ENCODE peak calls at places on chromosome 11, in eight cellular contexts. One of them, this sample, is unnamed.
A peak's percentile ranks its signal among the peaks of the same experiment; 100 is the strongest.

GRCh38 chr11:126817096-126817495 is 183.5 kb downstream of the KIRREL3 start:
- DNase-seq in RCC 7860: peak; percentile 25
- DNase-seq in stimulated activated CD4-positive, alpha-beta T cell treated with anti-CD3 and anti-CD28 coated beads, Interleukin-12 subunit alpha, Interleukin-12 subunit beta, amount 100 ng/mL, for 4 hours: no peak
- DNase-seq in NCI-H748 treated with DMSO at 0.1 percent for 48 hours: no peak
- DNase-seq in psoas muscle: no peak
- DNase-seq in HS-27A: no peak
- DNase-seq in activated T-cell treated with anti-CD3 and anti-CD28 coated beads, Interleukin-2, amount 50 U/mL, for 4 hours: no peak
- DNase-seq in iris pigment epithelial cell: no peak
- DNase-seq in this sample: peak; percentile 32

GRCh38 chr11:72280726-72281315 is 36.8 kb upstream of the PHOX2A start:
- DNase-seq in NCI-H748 treated with DMSO at 0.1 percent for 48 hours: no peak
- DNase-seq in activated T-cell treated with anti-CD3 and anti-CD28 coated beads, Interleukin-2, amount 50 U/mL, for 4 hours: no peak
- DNase-seq in stimulated activated CD4-positive, alpha-beta T cell treated with anti-CD3 and anti-CD28 coated beads, Interleukin-12 subunit alpha, Interleukin-12 subunit beta, amount 100 ng/mL, for 4 hours: no peak
- DNase-seq in RCC 7860: no peak
- DNase-seq in iris pigment epithelial cell: no peak
- DNase-seq in HS-27A: no peak
- DNase-seq in psoas muscle: no peak
- DNase-seq in this sample: no peak

GRCh38 chr11:132742929-132743328 is 789.4 kb downstream of the OPCML start:
- DNase-seq in HS-27A: no peak
- DNase-seq in psoas muscle: no peak
- DNase-seq in RCC 7860: no peak
- DNase-seq in iris pigment epithelial cell: no peak
- DNase-seq in stimulated activated CD4-positive, alpha-beta T cell treated with anti-CD3 and anti-CD28 coated beads, Interleukin-12 subunit alpha, Interleukin-12 subunit beta, amount 100 ng/mL, for 4 hours: no peak
- DNase-seq in NCI-H748 treated with DMSO at 0.1 percent for 48 hours: no peak
- DNase-seq in activated T-cell treated with anti-CD3 and anti-CD28 coated beads, Interleukin-2, amount 50 U/mL, for 4 hours: no peak
- DNase-seq in this sample: no peak

GRCh38 chr11:68439355-68440065 is 21.0 kb upstream of the PPP6R3 start:
- DNase-seq in NCI-H748 treated with DMSO at 0.1 percent for 48 hours: no peak
- DNase-seq in iris pigment epithelial cell: no peak
- DNase-seq in psoas muscle: no peak
- DNase-seq in RCC 7860: no peak
- DNase-seq in stimulated activated CD4-positive, alpha-beta T cell treated with anti-CD3 and anti-CD28 coated beads, Interleukin-12 subunit alpha, Interleukin-12 subunit beta, amount 100 ng/mL, for 4 hours: no peak
- DNase-seq in activated T-cell treated with anti-CD3 and anti-CD28 coated beads, Interleukin-2, amount 50 U/mL, for 4 hours: no peak
- DNase-seq in HS-27A: no peak
- DNase-seq in this sample: no peak

GRCh38 chr11:11973866-11974265 is 34.6 kb downstream of the DKK3 start:
- DNase-seq in HS-27A: no peak
- DNase-seq in psoas muscle: no peak
- DNase-seq in activated T-cell treated with anti-CD3 and anti-CD28 coated beads, Interleukin-2, amount 50 U/mL, for 4 hours: no peak
- DNase-seq in iris pigment epithelial cell: no peak
- DNase-seq in RCC 7860: no peak
- DNase-seq in NCI-H748 treated with DMSO at 0.1 percent for 48 hours: no peak
- DNase-seq in stimulated activated CD4-positive, alpha-beta T cell treated with anti-CD3 and anti-CD28 coated beads, Interleukin-12 subunit alpha, Interleukin-12 subunit beta, amount 100 ng/mL, for 4 hours: no peak
- DNase-seq in this sample: no peak

GRCh38 chr11:112724194-112724790 is 236.9 kb upstream of the NCAM1 start:
- DNase-seq in NCI-H748 treated with DMSO at 0.1 percent for 48 hours: no peak
- DNase-seq in stimulated activated CD4-positive, alpha-beta T cell treated with anti-CD3 and anti-CD28 coated beads, Interleukin-12 subunit alpha, Interleukin-12 subunit beta, amount 100 ng/mL, for 4 hours: no peak
- DNase-seq in RCC 7860: no peak
- DNase-seq in activated T-cell treated with anti-CD3 and anti-CD28 coated beads, Interleukin-2, amount 50 U/mL, for 4 hours: no peak
- DNase-seq in HS-27A: no peak
- DNase-seq in psoas muscle: no peak
- DNase-seq in iris pigment epithelial cell: no peak
- DNase-seq in this sample: no peak

GRCh38 chr11:121237686-121238658 is 54.6 kb upstream of the SC5D start:
- DNase-seq in NCI-H748 treated with DMSO at 0.1 percent for 48 hours: no peak
- DNase-seq in RCC 7860: no peak
- DNase-seq in activated T-cell treated with anti-CD3 and anti-CD28 coated beads, Interleukin-2, amount 50 U/mL, for 4 hours: no peak
- DNase-seq in stimulated activated CD4-positive, alpha-beta T cell treated with anti-CD3 and anti-CD28 coated beads, Interleukin-12 subunit alpha, Interleukin-12 subunit beta, amount 100 ng/mL, for 4 hours: no peak
- DNase-seq in psoas muscle: no peak
- DNase-seq in HS-27A: no peak
- DNase-seq in iris pigment epithelial cell: peak; percentile 76
- DNase-seq in this sample: no peak

GRCh38 chr11:122085264-122085663 is 30.8 kb downstream of the BLID start:
- DNase-seq in stimulated activated CD4-positive, alpha-beta T cell treated with anti-CD3 and anti-CD28 coated beads, Interleukin-12 subunit alpha, Interleukin-12 subunit beta, amount 100 ng/mL, for 4 hours: no peak
- DNase-seq in activated T-cell treated with anti-CD3 and anti-CD28 coated beads, Interleukin-2, amount 50 U/mL, for 4 hours: no peak
- DNase-seq in HS-27A: no peak
- DNase-seq in NCI-H748 treated with DMSO at 0.1 percent for 48 hours: no peak
- DNase-seq in psoas muscle: no peak
- DNase-seq in RCC 7860: no peak
- DNase-seq in iris pigment epithelial cell: peak; percentile 90
- DNase-seq in this sample: no peak

GRCh38 chr11:57471496-57471895 is 11.2 kb downstream of the RTN4RL2 start:
- DNase-seq in RCC 7860: no peak
- DNase-seq in iris pigment epithelial cell: no peak
- DNase-seq in psoas muscle: peak; percentile 5
- DNase-seq in NCI-H748 treated with DMSO at 0.1 percent for 48 hours: no peak
- DNase-seq in stimulated activated CD4-positive, alpha-beta T cell treated with anti-CD3 and anti-CD28 coated beads, Interleukin-12 subunit alpha, Interleukin-12 subunit beta, amount 100 ng/mL, for 4 hours: no peak
- DNase-seq in activated T-cell treated with anti-CD3 and anti-CD28 coated beads, Interleukin-2, amount 50 U/mL, for 4 hours: no peak
- DNase-seq in HS-27A: no peak
- DNase-seq in this sample: no peak

GRCh38 chr11:67384851-67385366 is 6.9 kb upstream of the RAD9A start:
- DNase-seq in HS-27A: no peak
- DNase-seq in stimulated activated CD4-positive, alpha-beta T cell treated with anti-CD3 and anti-CD28 coated beads, Interleukin-12 subunit alpha, Interleukin-12 subunit beta, amount 100 ng/mL, for 4 hours: no peak
- DNase-seq in psoas muscle: no peak
- DNase-seq in NCI-H748 treated with DMSO at 0.1 percent for 48 hours: no peak
- DNase-seq in activated T-cell treated with anti-CD3 and anti-CD28 coated beads, Interleukin-2, amount 50 U/mL, for 4 hours: no peak
- DNase-seq in RCC 7860: peak; percentile 81
- DNase-seq in iris pigment epithelial cell: peak; percentile 53
- DNase-seq in this sample: no peak

GRCh38 chr11:31050061-31050790 is 319.3 kb downstream of the DCDC1 start:
- DNase-seq in activated T-cell treated with anti-CD3 and anti-CD28 coated beads, Interleukin-2, amount 50 U/mL, for 4 hours: no peak
- DNase-seq in psoas muscle: peak; percentile 40
- DNase-seq in NCI-H748 treated with DMSO at 0.1 percent for 48 hours: peak; percentile 47
- DNase-seq in iris pigment epithelial cell: no peak
- DNase-seq in RCC 7860: no peak
- DNase-seq in stimulated activated CD4-positive, alpha-beta T cell treated with anti-CD3 and anti-CD28 coated beads, Interleukin-12 subunit alpha, Interleukin-12 subunit beta, amount 100 ng/mL, for 4 hours: no peak
- DNase-seq in HS-27A: no peak
- DNase-seq in this sample: no peak

GRCh38 chr11:27886765-27887328 is 186.6 kb upstream of the BDNF start:
- DNase-seq in NCI-H748 treated with DMSO at 0.1 percent for 48 hours: no peak
- DNase-seq in RCC 7860: peak; percentile 24
- DNase-seq in psoas muscle: no peak
- DNase-seq in iris pigment epithelial cell: no peak
- DNase-seq in HS-27A: no peak
- DNase-seq in activated T-cell treated with anti-CD3 and anti-CD28 coated beads, Interleukin-2, amount 50 U/mL, for 4 hours: no peak
- DNase-seq in stimulated activated CD4-positive, alpha-beta T cell treated with anti-CD3 and anti-CD28 coated beads, Interleukin-12 subunit alpha, Interleukin-12 subunit beta, amount 100 ng/mL, for 4 hours: no peak
- DNase-seq in this sample: no peak

GRCh38 chr11:86511086-86511551 is 136.4 kb downstream of the CCDC81 start:
- DNase-seq in NCI-H748 treated with DMSO at 0.1 percent for 48 hours: no peak
- DNase-seq in activated T-cell treated with anti-CD3 and anti-CD28 coated beads, Interleukin-2, amount 50 U/mL, for 4 hours: no peak
- DNase-seq in stimulated activated CD4-positive, alpha-beta T cell treated with anti-CD3 and anti-CD28 coated beads, Interleukin-12 subunit alpha, Interleukin-12 subunit beta, amount 100 ng/mL, for 4 hours: no peak
- DNase-seq in RCC 7860: peak; percentile 73
- DNase-seq in psoas muscle: no peak
- DNase-seq in iris pigment epithelial cell: peak; percentile 78
- DNase-seq in HS-27A: no peak
- DNase-seq in this sample: no peak

GRCh38 chr11:12284321-12285050 is 92.9 kb upstream of the PARVA start:
- DNase-seq in activated T-cell treated with anti-CD3 and anti-CD28 coated beads, Interleukin-2, amount 50 U/mL, for 4 hours: no peak
- DNase-seq in stimulated activated CD4-positive, alpha-beta T cell treated with anti-CD3 and anti-CD28 coated beads, Interleukin-12 subunit alpha, Interleukin-12 subunit beta, amount 100 ng/mL, for 4 hours: no peak
- DNase-seq in RCC 7860: no peak
- DNase-seq in iris pigment epithelial cell: peak; percentile 75
- DNase-seq in psoas muscle: no peak
- DNase-seq in HS-27A: no peak
- DNase-seq in NCI-H748 treated with DMSO at 0.1 percent for 48 hours: no peak
- DNase-seq in this sample: no peak

GRCh38 chr11:68118753-68119448 is 2.3 kb downstream of the CHKA start:
- DNase-seq in psoas muscle: no peak
- DNase-seq in stimulated activated CD4-positive, alpha-beta T cell treated with anti-CD3 and anti-CD28 coated beads, Interleukin-12 subunit alpha, Interleukin-12 subunit beta, amount 100 ng/mL, for 4 hours: no peak
- DNase-seq in iris pigment epithelial cell: peak; percentile 45
- DNase-seq in RCC 7860: no peak
- DNase-seq in HS-27A: no peak
- DNase-seq in NCI-H748 treated with DMSO at 0.1 percent for 48 hours: no peak
- DNase-seq in activated T-cell treated with anti-CD3 and anti-CD28 coated beads, Interleukin-2, amount 50 U/mL, for 4 hours: no peak
- DNase-seq in this sample: no peak

GRCh38 chr11:36156486-36157150 is 132.6 kb downstream of the COMMD9 start:
- DNase-seq in psoas muscle: no peak
- DNase-seq in RCC 7860: no peak
- DNase-seq in stimulated activated CD4-positive, alpha-beta T cell treated with anti-CD3 and anti-CD28 coated beads, Interleukin-12 subunit alpha, Interleukin-12 subunit beta, amount 100 ng/mL, for 4 hours: no peak
- DNase-seq in activated T-cell treated with anti-CD3 and anti-CD28 coated beads, Interleukin-2, amount 50 U/mL, for 4 hours: no peak
- DNase-seq in iris pigment epithelial cell: peak; percentile 44
- DNase-seq in HS-27A: no peak
- DNase-seq in NCI-H748 treated with DMSO at 0.1 percent for 48 hours: no peak
- DNase-seq in this sample: no peak

GRCh38 chr11:134556186-134556585 is 144.1 kb upstream of the B3GAT1 start:
- DNase-seq in psoas muscle: no peak
- DNase-seq in RCC 7860: no peak
- DNase-seq in HS-27A: no peak
- DNase-seq in activated T-cell treated with anti-CD3 and anti-CD28 coated beads, Interleukin-2, amount 50 U/mL, for 4 hours: no peak
- DNase-seq in NCI-H748 treated with DMSO at 0.1 percent for 48 hours: no peak
- DNase-seq in iris pigment epithelial cell: no peak
- DNase-seq in stimulated activated CD4-positive, alpha-beta T cell treated with anti-CD3 and anti-CD28 coated beads, Interleukin-12 subunit alpha, Interleukin-12 subunit beta, amount 100 ng/mL, for 4 hours: no peak
- DNase-seq in this sample: no peak

GRCh38 chr11:64103377-64103985 is 62.4 kb downstream of the MACROD1 start:
- DNase-seq in stimulated activated CD4-positive, alpha-beta T cell treated with anti-CD3 and anti-CD28 coated beads, Interleukin-12 subunit alpha, Interleukin-12 subunit beta, amount 100 ng/mL, for 4 hours: no peak
- DNase-seq in psoas muscle: no peak
- DNase-seq in activated T-cell treated with anti-CD3 and anti-CD28 coated beads, Interleukin-2, amount 50 U/mL, for 4 hours: no peak
- DNase-seq in iris pigment epithelial cell: no peak
- DNase-seq in RCC 7860: no peak
- DNase-seq in NCI-H748 treated with DMSO at 0.1 percent for 48 hours: no peak
- DNase-seq in HS-27A: no peak
- DNase-seq in this sample: no peak

GRCh38 chr11:2657697-2658284 is 42.0 kb downstream of the KCNQ1OT1 start:
- DNase-seq in HS-27A: no peak
- DNase-seq in activated T-cell treated with anti-CD3 and anti-CD28 coated beads, Interleukin-2, amount 50 U/mL, for 4 hours: no peak
- DNase-seq in NCI-H748 treated with DMSO at 0.1 percent for 48 hours: no peak
- DNase-seq in iris pigment epithelial cell: no peak
- DNase-seq in psoas muscle: no peak
- DNase-seq in stimulated activated CD4-positive, alpha-beta T cell treated with anti-CD3 and anti-CD28 coated beads, Interleukin-12 subunit alpha, Interleukin-12 subunit beta, amount 100 ng/mL, for 4 hours: no peak
- DNase-seq in RCC 7860: no peak
- DNase-seq in this sample: no peak

GRCh38 chr11:45368697-45369096 is 82.6 kb upstream of the SYT13 start:
- DNase-seq in stimulated activated CD4-positive, alpha-beta T cell treated with anti-CD3 and anti-CD28 coated beads, Interleukin-12 subunit alpha, Interleukin-12 subunit beta, amount 100 ng/mL, for 4 hours: no peak
- DNase-seq in psoas muscle: no peak
- DNase-seq in RCC 7860: no peak
- DNase-seq in iris pigment epithelial cell: no peak
- DNase-seq in NCI-H748 treated with DMSO at 0.1 percent for 48 hours: no peak
- DNase-seq in activated T-cell treated with anti-CD3 and anti-CD28 coated beads, Interleukin-2, amount 50 U/mL, for 4 hours: no peak
- DNase-seq in HS-27A: no peak
- DNase-seq in this sample: no peak

GRCh38 chr11:120399312-120399711 is 63.1 kb downstream of the ARHGEF12 start:
- DNase-seq in psoas muscle: no peak
- DNase-seq in stimulated activated CD4-positive, alpha-beta T cell treated with anti-CD3 and anti-CD28 coated beads, Interleukin-12 subunit alpha, Interleukin-12 subunit beta, amount 100 ng/mL, for 4 hours: no peak
- DNase-seq in NCI-H748 treated with DMSO at 0.1 percent for 48 hours: no peak
- DNase-seq in RCC 7860: no peak
- DNase-seq in activated T-cell treated with anti-CD3 and anti-CD28 coated beads, Interleukin-2, amount 50 U/mL, for 4 hours: no peak
- DNase-seq in HS-27A: no peak
- DNase-seq in iris pigment epithelial cell: no peak
- DNase-seq in this sample: no peak

GRCh38 chr11:114166897-114167323 is 107.4 kb downstream of the ZBTB16 start:
- DNase-seq in iris pigment epithelial cell: peak; percentile 90
- DNase-seq in psoas muscle: no peak
- DNase-seq in RCC 7860: peak; percentile 8
- DNase-seq in NCI-H748 treated with DMSO at 0.1 percent for 48 hours: peak; percentile 59
- DNase-seq in HS-27A: no peak
- DNase-seq in stimulated activated CD4-positive, alpha-beta T cell treated with anti-CD3 and anti-CD28 coated beads, Interleukin-12 subunit alpha, Interleukin-12 subunit beta, amount 100 ng/mL, for 4 hours: no peak
- DNase-seq in activated T-cell treated with anti-CD3 and anti-CD28 coated beads, Interleukin-2, amount 50 U/mL, for 4 hours: no peak
- DNase-seq in this sample: no peak

GRCh38 chr11:129723964-129724291 is 91.7 kb upstream of the TMEM45B start:
- DNase-seq in NCI-H748 treated with DMSO at 0.1 percent for 48 hours: no peak
- DNase-seq in psoas muscle: no peak
- DNase-seq in RCC 7860: no peak
- DNase-seq in HS-27A: no peak
- DNase-seq in stimulated activated CD4-positive, alpha-beta T cell treated with anti-CD3 and anti-CD28 coated beads, Interleukin-12 subunit alpha, Interleukin-12 subunit beta, amount 100 ng/mL, for 4 hours: no peak
- DNase-seq in activated T-cell treated with anti-CD3 and anti-CD28 coated beads, Interleukin-2, amount 50 U/mL, for 4 hours: no peak
- DNase-seq in iris pigment epithelial cell: no peak
- DNase-seq in this sample: no peak

GRCh38 chr11:76610871-76611475 is 59.6 kb downstream of the LRRC32 start:
- DNase-seq in activated T-cell treated with anti-CD3 and anti-CD28 coated beads, Interleukin-2, amount 50 U/mL, for 4 hours: no peak
- DNase-seq in HS-27A: no peak
- DNase-seq in stimulated activated CD4-positive, alpha-beta T cell treated with anti-CD3 and anti-CD28 coated beads, Interleukin-12 subunit alpha, Interleukin-12 subunit beta, amount 100 ng/mL, for 4 hours: no peak
- DNase-seq in RCC 7860: no peak
- DNase-seq in iris pigment epithelial cell: no peak
- DNase-seq in psoas muscle: no peak
- DNase-seq in NCI-H748 treated with DMSO at 0.1 percent for 48 hours: no peak
- DNase-seq in this sample: no peak

GRCh38 chr11:61815790-61816735 is 740 bp downstream of the FADS1 start:
- DNase-seq in psoas muscle: peak; percentile 81
- DNase-seq in iris pigment epithelial cell: peak; percentile 78
- DNase-seq in activated T-cell treated with anti-CD3 and anti-CD28 coated beads, Interleukin-2, amount 50 U/mL, for 4 hours: peak; percentile 49
- DNase-seq in HS-27A: peak; percentile 66
- DNase-seq in NCI-H748 treated with DMSO at 0.1 percent for 48 hours: peak; percentile 38
- DNase-seq in stimulated activated CD4-positive, alpha-beta T cell treated with anti-CD3 and anti-CD28 coated beads, Interleukin-12 subunit alpha, Interleukin-12 subunit beta, amount 100 ng/mL, for 4 hours: peak; percentile 54
- DNase-seq in RCC 7860: peak; percentile 73
- DNase-seq in this sample: peak; percentile 85

GRCh38 chr11:9784602-9785315 is 120.9 kb downstream of the SWAP70 start:
- DNase-seq in stimulated activated CD4-positive, alpha-beta T cell treated with anti-CD3 and anti-CD28 coated beads, Interleukin-12 subunit alpha, Interleukin-12 subunit beta, amount 100 ng/mL, for 4 hours: no peak
- DNase-seq in activated T-cell treated with anti-CD3 and anti-CD28 coated beads, Interleukin-2, amount 50 U/mL, for 4 hours: no peak
- DNase-seq in RCC 7860: no peak
- DNase-seq in iris pigment epithelial cell: peak; percentile 44
- DNase-seq in HS-27A: no peak
- DNase-seq in NCI-H748 treated with DMSO at 0.1 percent for 48 hours: no peak
- DNase-seq in psoas muscle: no peak
- DNase-seq in this sample: no peak

GRCh38 chr11:2156416-2157182 is 4.4 kb downstream of the INS start:
- DNase-seq in psoas muscle: peak; percentile 87
- DNase-seq in iris pigment epithelial cell: peak; percentile 40
- DNase-seq in RCC 7860: peak; percentile 26
- DNase-seq in NCI-H748 treated with DMSO at 0.1 percent for 48 hours: peak; percentile 24
- DNase-seq in HS-27A: peak; percentile 24
- DNase-seq in stimulated activated CD4-positive, alpha-beta T cell treated with anti-CD3 and anti-CD28 coated beads, Interleukin-12 subunit alpha, Interleukin-12 subunit beta, amount 100 ng/mL, for 4 hours: peak; percentile 53
- DNase-seq in activated T-cell treated with anti-CD3 and anti-CD28 coated beads, Interleukin-2, amount 50 U/mL, for 4 hours: peak; percentile 52
- DNase-seq in this sample: peak; percentile 91

GRCh38 chr11:113313601-113314000 is 782 bp upstream of the TTC12 start:
- DNase-seq in psoas muscle: no peak
- DNase-seq in RCC 7860: no peak
- DNase-seq in iris pigment epithelial cell: no peak
- DNase-seq in NCI-H748 treated with DMSO at 0.1 percent for 48 hours: no peak
- DNase-seq in activated T-cell treated with anti-CD3 and anti-CD28 coated beads, Interleukin-2, amount 50 U/mL, for 4 hours: no peak
- DNase-seq in HS-27A: no peak
- DNase-seq in stimulated activated CD4-positive, alpha-beta T cell treated with anti-CD3 and anti-CD28 coated beads, Interleukin-12 subunit alpha, Interleukin-12 subunit beta, amount 100 ng/mL, for 4 hours: no peak
- DNase-seq in this sample: no peak

GRCh38 chr11:120547301-120547700 is 35.8 kb downstream of the GRIK4 start:
- DNase-seq in NCI-H748 treated with DMSO at 0.1 percent for 48 hours: no peak
- DNase-seq in HS-27A: no peak
- DNase-seq in RCC 7860: peak; percentile 61
- DNase-seq in activated T-cell treated with anti-CD3 and anti-CD28 coated beads, Interleukin-2, amount 50 U/mL, for 4 hours: no peak
- DNase-seq in iris pigment epithelial cell: no peak
- DNase-seq in stimulated activated CD4-positive, alpha-beta T cell treated with anti-CD3 and anti-CD28 coated beads, Interleukin-12 subunit alpha, Interleukin-12 subunit beta, amount 100 ng/mL, for 4 hours: no peak
- DNase-seq in psoas muscle: no peak
- DNase-seq in this sample: no peak

GRCh38 chr11:19087658-19088057 is 27.1 kb upstream of the MRGPRX2 start:
- DNase-seq in NCI-H748 treated with DMSO at 0.1 percent for 48 hours: no peak
- DNase-seq in iris pigment epithelial cell: peak; percentile 72
- DNase-seq in RCC 7860: no peak
- DNase-seq in activated T-cell treated with anti-CD3 and anti-CD28 coated beads, Interleukin-2, amount 50 U/mL, for 4 hours: no peak
- DNase-seq in HS-27A: peak; percentile 59
- DNase-seq in stimulated activated CD4-positive, alpha-beta T cell treated with anti-CD3 and anti-CD28 coated beads, Interleukin-12 subunit alpha, Interleukin-12 subunit beta, amount 100 ng/mL, for 4 hours: no peak
- DNase-seq in psoas muscle: no peak
- DNase-seq in this sample: peak; percentile 33

GRCh38 chr11:68664906-68665305 is 19.4 kb upstream of the GAL start:
- DNase-seq in NCI-H748 treated with DMSO at 0.1 percent for 48 hours: no peak
- DNase-seq in psoas muscle: no peak
- DNase-seq in stimulated activated CD4-positive, alpha-beta T cell treated with anti-CD3 and anti-CD28 coated beads, Interleukin-12 subunit alpha, Interleukin-12 subunit beta, amount 100 ng/mL, for 4 hours: no peak
- DNase-seq in HS-27A: no peak
- DNase-seq in iris pigment epithelial cell: no peak
- DNase-seq in RCC 7860: no peak
- DNase-seq in activated T-cell treated with anti-CD3 and anti-CD28 coated beads, Interleukin-2, amount 50 U/mL, for 4 hours: no peak
- DNase-seq in this sample: no peak